ENCODE peak calls at places on chromosomes 3 and 15, in ten cellular contexts. One of them, this sample, is unnamed.

GRCh38 chr3:172869356-172869755 is 118.8 kb downstream of the ECT2 start:
- DNase-seq in NCI-H1092: peak
- DNase-seq in stimulated activated CD8-positive, alpha-beta memory T cell treated with anti-CD3 and anti-CD28 coated beads, Interleukin-15, amount 100 ng/mL, for 24 hours: no peak
- DNase-seq in NCI-H446: peak
- DNase-seq in anterior cingulate cortex: no peak
- DNase-seq in cardiac muscle cell: no peak
- DNase-seq in foreskin fibroblast: peak
- DNase-seq in SW480: no peak
- DNase-seq in IMR-90: no peak
- DNase-seq in psoas muscle: no peak
- DNase-seq in this sample: peak

GRCh38 chr3:13123765-13124164 is 50.5 kb upstream of the IQSEC1 start:
- DNase-seq in NCI-H1092: no peak
- DNase-seq in stimulated activated CD8-positive, alpha-beta memory T cell treated with anti-CD3 and anti-CD28 coated beads, Interleukin-15, amount 100 ng/mL, for 24 hours: no peak
- DNase-seq in NCI-H446: no peak
- DNase-seq in anterior cingulate cortex: no peak
- DNase-seq in cardiac muscle cell: no peak
- DNase-seq in foreskin fibroblast: no peak
- DNase-seq in SW480: no peak
- DNase-seq in IMR-90: no peak
- DNase-seq in psoas muscle: no peak
- DNase-seq in this sample: no peak

GRCh38 chr3:37624276-37624675 is 237.4 kb upstream of the CTDSPL start:
- DNase-seq in NCI-H1092: no peak
- DNase-seq in stimulated activated CD8-positive, alpha-beta memory T cell treated with anti-CD3 and anti-CD28 coated beads, Interleukin-15, amount 100 ng/mL, for 24 hours: no peak
- DNase-seq in NCI-H446: no peak
- DNase-seq in anterior cingulate cortex: no peak
- DNase-seq in cardiac muscle cell: no peak
- DNase-seq in foreskin fibroblast: no peak
- DNase-seq in SW480: no peak
- DNase-seq in IMR-90: no peak
- DNase-seq in psoas muscle: no peak
- DNase-seq in this sample: no peak

GRCh38 chr15:47576921-47577474 is 140.3 kb upstream of the SEMA6D start:
- DNase-seq in NCI-H1092: no peak
- DNase-seq in stimulated activated CD8-positive, alpha-beta memory T cell treated with anti-CD3 and anti-CD28 coated beads, Interleukin-15, amount 100 ng/mL, for 24 hours: no peak
- DNase-seq in NCI-H446: no peak
- DNase-seq in anterior cingulate cortex: no peak
- DNase-seq in cardiac muscle cell: no peak
- DNase-seq in foreskin fibroblast: peak
- DNase-seq in SW480: no peak
- DNase-seq in IMR-90: peak
- DNase-seq in psoas muscle: no peak
- DNase-seq in this sample: no peak

GRCh38 chr3:89690649-89691048 is 583.2 kb downstream of the EPHA3 start:
- DNase-seq in NCI-H1092: no peak
- DNase-seq in stimulated activated CD8-positive, alpha-beta memory T cell treated with anti-CD3 and anti-CD28 coated beads, Interleukin-15, amount 100 ng/mL, for 24 hours: no peak
- DNase-seq in NCI-H446: peak
- DNase-seq in anterior cingulate cortex: no peak
- DNase-seq in cardiac muscle cell: no peak
- DNase-seq in foreskin fibroblast: peak
- DNase-seq in SW480: no peak
- DNase-seq in IMR-90: peak
- DNase-seq in psoas muscle: no peak
- DNase-seq in this sample: no peak

GRCh38 chr3:128033102-128033501 is 19.1 kb upstream of the SEC61A1 start:
- DNase-seq in NCI-H1092: no peak
- DNase-seq in stimulated activated CD8-positive, alpha-beta memory T cell treated with anti-CD3 and anti-CD28 coated beads, Interleukin-15, amount 100 ng/mL, for 24 hours: no peak
- DNase-seq in NCI-H446: no peak
- DNase-seq in anterior cingulate cortex: no peak
- DNase-seq in cardiac muscle cell: no peak
- DNase-seq in foreskin fibroblast: no peak
- DNase-seq in SW480: no peak
- DNase-seq in IMR-90: no peak
- DNase-seq in psoas muscle: no peak
- DNase-seq in this sample: no peak

GRCh38 chr3:156233875-156234274 is 113.5 kb downstream of the KCNAB1 start:
- DNase-seq in NCI-H1092: no peak
- DNase-seq in stimulated activated CD8-positive, alpha-beta memory T cell treated with anti-CD3 and anti-CD28 coated beads, Interleukin-15, amount 100 ng/mL, for 24 hours: no peak
- DNase-seq in NCI-H446: no peak
- DNase-seq in anterior cingulate cortex: no peak
- DNase-seq in cardiac muscle cell: no peak
- DNase-seq in foreskin fibroblast: no peak
- DNase-seq in SW480: no peak
- DNase-seq in IMR-90: peak
- DNase-seq in psoas muscle: no peak
- DNase-seq in this sample: no peak

GRCh38 chr3:54791552-54792156 is 136.2 kb downstream of the LRTM1 start:
- DNase-seq in NCI-H1092: no peak
- DNase-seq in stimulated activated CD8-positive, alpha-beta memory T cell treated with anti-CD3 and anti-CD28 coated beads, Interleukin-15, amount 100 ng/mL, for 24 hours: no peak
- DNase-seq in NCI-H446: no peak
- DNase-seq in anterior cingulate cortex: no peak
- DNase-seq in cardiac muscle cell: no peak
- DNase-seq in foreskin fibroblast: no peak
- DNase-seq in SW480: no peak
- DNase-seq in IMR-90: no peak
- DNase-seq in psoas muscle: no peak
- DNase-seq in this sample: no peak

GRCh38 chr3:131067983-131068382 is 41.3 kb downstream of the NEK11 start:
- DNase-seq in NCI-H1092: no peak
- DNase-seq in stimulated activated CD8-positive, alpha-beta memory T cell treated with anti-CD3 and anti-CD28 coated beads, Interleukin-15, amount 100 ng/mL, for 24 hours: no peak
- DNase-seq in NCI-H446: no peak
- DNase-seq in anterior cingulate cortex: no peak
- DNase-seq in cardiac muscle cell: no peak
- DNase-seq in foreskin fibroblast: no peak
- DNase-seq in SW480: no peak
- DNase-seq in IMR-90: no peak
- DNase-seq in psoas muscle: no peak
- DNase-seq in this sample: no peak

GRCh38 chr3:76570436-76571057 is 469.4 kb upstream of the ROBO2 start:
- DNase-seq in NCI-H1092: no peak
- DNase-seq in stimulated activated CD8-positive, alpha-beta memory T cell treated with anti-CD3 and anti-CD28 coated beads, Interleukin-15, amount 100 ng/mL, for 24 hours: no peak
- DNase-seq in NCI-H446: peak
- DNase-seq in anterior cingulate cortex: no peak
- DNase-seq in cardiac muscle cell: peak
- DNase-seq in foreskin fibroblast: peak
- DNase-seq in SW480: peak
- DNase-seq in IMR-90: peak
- DNase-seq in psoas muscle: no peak
- DNase-seq in this sample: no peak

GRCh38 chr15:63025460-63025859 is 17.1 kb upstream of the TPM1 start:
- DNase-seq in NCI-H1092: no peak
- DNase-seq in stimulated activated CD8-positive, alpha-beta memory T cell treated with anti-CD3 and anti-CD28 coated beads, Interleukin-15, amount 100 ng/mL, for 24 hours: no peak
- DNase-seq in NCI-H446: no peak
- DNase-seq in anterior cingulate cortex: no peak
- DNase-seq in cardiac muscle cell: no peak
- DNase-seq in foreskin fibroblast: no peak
- DNase-seq in SW480: no peak
- DNase-seq in IMR-90: no peak
- DNase-seq in psoas muscle: no peak
- DNase-seq in this sample: no peak

GRCh38 chr3:195769551-195769950 is 42.2 kb downstream of the MUC4 start:
- DNase-seq in NCI-H1092: no peak
- DNase-seq in stimulated activated CD8-positive, alpha-beta memory T cell treated with anti-CD3 and anti-CD28 coated beads, Interleukin-15, amount 100 ng/mL, for 24 hours: no peak
- DNase-seq in NCI-H446: no peak
- DNase-seq in anterior cingulate cortex: no peak
- DNase-seq in cardiac muscle cell: no peak
- DNase-seq in foreskin fibroblast: no peak
- DNase-seq in SW480: no peak
- DNase-seq in IMR-90: no peak
- DNase-seq in psoas muscle: no peak
- DNase-seq in this sample: no peak

GRCh38 chr3:156413293-156413912 is 141.5 kb downstream of the SSR3 start:
- DNase-seq in NCI-H1092: no peak
- DNase-seq in stimulated activated CD8-positive, alpha-beta memory T cell treated with anti-CD3 and anti-CD28 coated beads, Interleukin-15, amount 100 ng/mL, for 24 hours: no peak
- DNase-seq in NCI-H446: peak
- DNase-seq in anterior cingulate cortex: no peak
- DNase-seq in cardiac muscle cell: peak
- DNase-seq in foreskin fibroblast: no peak
- DNase-seq in SW480: no peak
- DNase-seq in IMR-90: no peak
- DNase-seq in psoas muscle: no peak
- DNase-seq in this sample: no peak

GRCh38 chr15:65355173-65355982 is 22.4 kb downstream of the IGDCC3 start:
- DNase-seq in NCI-H1092: no peak
- DNase-seq in stimulated activated CD8-positive, alpha-beta memory T cell treated with anti-CD3 and anti-CD28 coated beads, Interleukin-15, amount 100 ng/mL, for 24 hours: no peak
- DNase-seq in NCI-H446: no peak
- DNase-seq in anterior cingulate cortex: peak
- DNase-seq in cardiac muscle cell: peak
- DNase-seq in foreskin fibroblast: peak
- DNase-seq in SW480: peak
- DNase-seq in IMR-90: no peak
- DNase-seq in psoas muscle: no peak
- DNase-seq in this sample: no peak

GRCh38 chr15:69305204-69305931 is 6.7 kb downstream of the PAQR5 start:
- DNase-seq in NCI-H1092: no peak
- DNase-seq in stimulated activated CD8-positive, alpha-beta memory T cell treated with anti-CD3 and anti-CD28 coated beads, Interleukin-15, amount 100 ng/mL, for 24 hours: no peak
- DNase-seq in NCI-H446: no peak
- DNase-seq in anterior cingulate cortex: no peak
- DNase-seq in cardiac muscle cell: no peak
- DNase-seq in foreskin fibroblast: peak
- DNase-seq in SW480: peak
- DNase-seq in IMR-90: peak
- DNase-seq in psoas muscle: peak
- DNase-seq in this sample: peak

GRCh38 chr15:101175396-101175795 is 76.5 kb downstream of the CHSY1 start:
- DNase-seq in NCI-H1092: no peak
- DNase-seq in stimulated activated CD8-positive, alpha-beta memory T cell treated with anti-CD3 and anti-CD28 coated beads, Interleukin-15, amount 100 ng/mL, for 24 hours: no peak
- DNase-seq in NCI-H446: no peak
- DNase-seq in anterior cingulate cortex: no peak
- DNase-seq in cardiac muscle cell: no peak
- DNase-seq in foreskin fibroblast: no peak
- DNase-seq in SW480: no peak
- DNase-seq in IMR-90: no peak
- DNase-seq in psoas muscle: no peak
- DNase-seq in this sample: no peak

GRCh38 chr15:31934821-31935220 is 95.5 kb upstream of the CHRNA7 start:
- DNase-seq in NCI-H1092: no peak
- DNase-seq in stimulated activated CD8-positive, alpha-beta memory T cell treated with anti-CD3 and anti-CD28 coated beads, Interleukin-15, amount 100 ng/mL, for 24 hours: no peak
- DNase-seq in NCI-H446: no peak
- DNase-seq in anterior cingulate cortex: no peak
- DNase-seq in cardiac muscle cell: no peak
- DNase-seq in foreskin fibroblast: no peak
- DNase-seq in SW480: no peak
- DNase-seq in IMR-90: no peak
- DNase-seq in psoas muscle: no peak
- DNase-seq in this sample: no peak

GRCh38 chr15:78734441-78735064 is 76.7 kb downstream of the ADAMTS7 start:
- DNase-seq in NCI-H1092: no peak
- DNase-seq in stimulated activated CD8-positive, alpha-beta memory T cell treated with anti-CD3 and anti-CD28 coated beads, Interleukin-15, amount 100 ng/mL, for 24 hours: no peak
- DNase-seq in NCI-H446: no peak
- DNase-seq in anterior cingulate cortex: no peak
- DNase-seq in cardiac muscle cell: no peak
- DNase-seq in foreskin fibroblast: no peak
- DNase-seq in SW480: no peak
- DNase-seq in IMR-90: no peak
- DNase-seq in psoas muscle: no peak
- DNase-seq in this sample: no peak

GRCh38 chr15:67792250-67792942 is 32.9 kb upstream of the SKOR1 start:
- DNase-seq in NCI-H1092: no peak
- DNase-seq in stimulated activated CD8-positive, alpha-beta memory T cell treated with anti-CD3 and anti-CD28 coated beads, Interleukin-15, amount 100 ng/mL, for 24 hours: no peak
- DNase-seq in NCI-H446: peak
- DNase-seq in anterior cingulate cortex: no peak
- DNase-seq in cardiac muscle cell: no peak
- DNase-seq in foreskin fibroblast: peak
- DNase-seq in SW480: no peak
- DNase-seq in IMR-90: no peak
- DNase-seq in psoas muscle: no peak
- DNase-seq in this sample: no peak

GRCh38 chr3:122697952-122698625 is 17.4 kb downstream of the PARP14 start:
- DNase-seq in NCI-H1092: no peak
- DNase-seq in stimulated activated CD8-positive, alpha-beta memory T cell treated with anti-CD3 and anti-CD28 coated beads, Interleukin-15, amount 100 ng/mL, for 24 hours: no peak
- DNase-seq in NCI-H446: no peak
- DNase-seq in anterior cingulate cortex: no peak
- DNase-seq in cardiac muscle cell: no peak
- DNase-seq in foreskin fibroblast: no peak
- DNase-seq in SW480: no peak
- DNase-seq in IMR-90: no peak
- DNase-seq in psoas muscle: no peak
- DNase-seq in this sample: peak

GRCh38 chr15:38535451-38536200 is 29.0 kb downstream of the RASGRP1 start:
- DNase-seq in NCI-H1092: no peak
- DNase-seq in stimulated activated CD8-positive, alpha-beta memory T cell treated with anti-CD3 and anti-CD28 coated beads, Interleukin-15, amount 100 ng/mL, for 24 hours: no peak
- DNase-seq in NCI-H446: no peak
- DNase-seq in anterior cingulate cortex: peak
- DNase-seq in cardiac muscle cell: no peak
- DNase-seq in foreskin fibroblast: no peak
- DNase-seq in SW480: no peak
- DNase-seq in IMR-90: peak
- DNase-seq in psoas muscle: peak
- DNase-seq in this sample: no peak

GRCh38 chr3:129614435-129614834 is 8.0 kb upstream of the PLXND1 start:
- DNase-seq in NCI-H1092: no peak
- DNase-seq in stimulated activated CD8-positive, alpha-beta memory T cell treated with anti-CD3 and anti-CD28 coated beads, Interleukin-15, amount 100 ng/mL, for 24 hours: no peak
- DNase-seq in NCI-H446: no peak
- DNase-seq in anterior cingulate cortex: no peak
- DNase-seq in cardiac muscle cell: no peak
- DNase-seq in foreskin fibroblast: no peak
- DNase-seq in SW480: no peak
- DNase-seq in IMR-90: no peak
- DNase-seq in psoas muscle: peak
- DNase-seq in this sample: no peak

GRCh38 chr3:49026536-49026935 is 2.7 kb downstream of the IMPDH2 start:
- DNase-seq in NCI-H1092: no peak
- DNase-seq in stimulated activated CD8-positive, alpha-beta memory T cell treated with anti-CD3 and anti-CD28 coated beads, Interleukin-15, amount 100 ng/mL, for 24 hours: no peak
- DNase-seq in NCI-H446: no peak
- DNase-seq in anterior cingulate cortex: no peak
- DNase-seq in cardiac muscle cell: no peak
- DNase-seq in foreskin fibroblast: no peak
- DNase-seq in SW480: no peak
- DNase-seq in IMR-90: no peak
- DNase-seq in psoas muscle: no peak
- DNase-seq in this sample: no peak